ENCODE peak calls at places on chromosomes 3 and 15, in seven cellular contexts. X is IMR-90, E is neuronal stem cell, O is trophoblast cell, G is H1, Y is mesendoderm, Z is mesenchymal stem cell. N is an unnamed sample.

GRCh38 chr15:101542306-101543025 is 53.0 kb upstream of the PCSK6 start:
- DNase-seq in X (no peak), E (no peak), O (no peak), G (no peak), Y (no peak), Z (no peak), N (peak)

GRCh38 chr15:31402511-31403056 is 75.9 kb downstream of the KLF13 start:
- DNase-seq in X (peak), E (no peak), O (no peak), G (no peak), Y (no peak), Z (no peak), N (no peak)

GRCh38 chr3:18098960-18099587 is 326.1 kb downstream of the SATB1 start:
- DNase-seq in X (peak), E (no peak), O (no peak), G (no peak), Y (peak), Z (peak), N (peak)

GRCh38 chr3:185103359-185104127 is 49.3 kb downstream of the C3orf70 start:
- DNase-seq in X (no peak), E (no peak), O (peak), G (no peak), Y (no peak), Z (no peak), N (no peak)

GRCh38 chr15:29920515-29920914 is 98.2 kb upstream of the TJP1 start:
- DNase-seq in X (peak), E (no peak), O (peak), G (no peak), Y (peak), Z (no peak), N (no peak)

GRCh38 chr3:58093573-58094195 is 85.5 kb downstream of the FLNB start:
- DNase-seq in X (peak), E (no peak), O (peak), G (no peak), Y (peak), Z (peak), N (no peak)

GRCh38 chr3:41581700-41582099 is 380.2 kb downstream of the ULK4 start:
- DNase-seq in X (no peak), E (no peak), O (no peak), G (no peak), Y (no peak), Z (no peak), N (no peak)

GRCh38 chr3:161284989-161285388 is 63.9 kb downstream of the NMD3 start:
- DNase-seq in X (peak), E (no peak), O (no peak), G (no peak), Y (no peak), Z (no peak), N (no peak)

GRCh38 chr3:129627350-129628168 is 21.1 kb upstream of the PLXND1 start:
- DNase-seq in X (peak), E (peak), O (peak), G (peak), Y (peak), Z (peak), N (peak)

GRCh38 chr3:137803215-137803614 is 39.1 kb downstream of the SOX14 start:
- DNase-seq in X (no peak), E (no peak), O (no peak), G (no peak), Y (no peak), Z (no peak), N (no peak)

GRCh38 chr15:50353251-50353998 is 1.6 kb downstream of the GABPB1 start:
- DNase-seq in X (peak), E (no peak), O (peak), G (no peak), Y (no peak), Z (peak), N (no peak)

GRCh38 chr3:34351857-34352545 is 553.6 kb downstream of the PDCD6IP start:
- DNase-seq in X (no peak), E (no peak), O (no peak), G (no peak), Y (peak), Z (no peak), N (no peak)

GRCh38 chr3:64773150-64773549 is 85.3 kb upstream of the ADAMTS9 start:
- DNase-seq in X (no peak), E (no peak), O (no peak), G (no peak), Y (no peak), Z (peak), N (no peak)

GRCh38 chr15:60083318-60083717 is 79.2 kb downstream of the FOXB1 start:
- DNase-seq in X (peak), E (no peak), O (no peak), G (no peak), Y (no peak), Z (no peak), N (no peak)

GRCh38 chr3:122000936-122001605 is 21.0 kb downstream of the ILDR1 start:
- DNase-seq in X (no peak), E (no peak), O (no peak), G (no peak), Y (peak), Z (no peak), N (peak)

GRCh38 chr3:12471228-12471627 is 13.1 kb upstream of the TSEN2 start:
- DNase-seq in X (no peak), E (no peak), O (no peak), G (no peak), Y (no peak), Z (no peak), N (no peak)

GRCh38 chr3:81910244-81910852 is 148.9 kb upstream of the GBE1 start:
- DNase-seq in X (peak), E (peak), O (no peak), G (no peak), Y (peak), Z (peak), N (no peak)

GRCh38 chr3:197010556-197011351 is 18.9 kb downstream of the MELTF start:
- DNase-seq in X (no peak), E (no peak), O (no peak), G (no peak), Y (no peak), Z (no peak), N (no peak)

GRCh38 chr3:181384970-181385369 is 326.8 kb upstream of the SOX2 start:
- DNase-seq in X (no peak), E (no peak), O (no peak), G (no peak), Y (peak), Z (no peak), N (no peak)

GRCh38 chr3:47394867-47395266 is 14.0 kb downstream of the PTPN23 start:
- DNase-seq in X (peak), E (no peak), O (no peak), G (no peak), Y (no peak), Z (peak), N (no peak)

GRCh38 chr3:44996556-44996969 is 20.5 kb downstream of the EXOSC7 start:
- DNase-seq in X (no peak), E (no peak), O (no peak), G (no peak), Y (no peak), Z (peak), N (no peak)

GRCh38 chr15:65916664-65917406 is 47.5 kb downstream of the RAB11A start:
- DNase-seq in X (peak), E (peak), O (peak), G (peak), Y (peak), Z (peak), N (peak)

GRCh38 chr3:194573680-194574437 is 59.4 kb downstream of the TMEM44 start:
- DNase-seq in X (peak), E (no peak), O (peak), G (peak), Y (peak), Z (peak), N (peak)

GRCh38 chr15:41561104-41561776 is 2.2 kb downstream of the TYRO3 start:
- DNase-seq in X (no peak), E (no peak), O (no peak), G (no peak), Y (no peak), Z (no peak), N (no peak)

GRCh38 chr15:66619152-66619903 is 53.5 kb upstream of the LCTL start:
- DNase-seq in X (peak), E (peak), O (peak), G (peak), Y (peak), Z (peak), N (peak)

GRCh38 chr3:78430741-78431140 is 1337.1 kb downstream of the ROBO1 start:
- DNase-seq in X (no peak), E (no peak), O (no peak), G (no peak), Y (no peak), Z (no peak), N (no peak)

GRCh38 chr3:148158210-148158609 is 539.5 kb upstream of the AGTR1 start:
- DNase-seq in X (peak), E (no peak), O (no peak), G (no peak), Y (no peak), Z (peak), N (no peak)

GRCh38 chr3:73680696-73681095 is 56.0 kb upstream of the PDZRN3 start:
- DNase-seq in X (no peak), E (no peak), O (no peak), G (no peak), Y (no peak), Z (no peak), N (no peak)
- H2BK5ac ChIP-seq in X (no peak), E (no peak), O (no peak), G (no peak), Y (no peak), Z (no peak), N (no peak)

GRCh38 chr15:35937380-35937779 is 391.4 kb upstream of the DPH6 start:
- DNase-seq in X (no peak), E (no peak), O (no peak), G (no peak), Y (no peak), Z (no peak), N (no peak)
- H2BK5ac ChIP-seq in X (no peak), E (no peak), O (no peak), G (no peak), Y (no peak), Z (no peak), N (no peak)

GRCh38 chr3:191743283-191743682 is 282.3 kb downstream of the PYDC2 start:
- DNase-seq in X (no peak), E (no peak), O (no peak), G (no peak), Y (no peak), Z (no peak), N (no peak)

GRCh38 chr3:191737742-191738141 is 276.8 kb downstream of the PYDC2 start:
- DNase-seq in X (no peak), E (no peak), O (no peak), G (no peak), Y (no peak), Z (no peak), N (no peak)

DNA sequence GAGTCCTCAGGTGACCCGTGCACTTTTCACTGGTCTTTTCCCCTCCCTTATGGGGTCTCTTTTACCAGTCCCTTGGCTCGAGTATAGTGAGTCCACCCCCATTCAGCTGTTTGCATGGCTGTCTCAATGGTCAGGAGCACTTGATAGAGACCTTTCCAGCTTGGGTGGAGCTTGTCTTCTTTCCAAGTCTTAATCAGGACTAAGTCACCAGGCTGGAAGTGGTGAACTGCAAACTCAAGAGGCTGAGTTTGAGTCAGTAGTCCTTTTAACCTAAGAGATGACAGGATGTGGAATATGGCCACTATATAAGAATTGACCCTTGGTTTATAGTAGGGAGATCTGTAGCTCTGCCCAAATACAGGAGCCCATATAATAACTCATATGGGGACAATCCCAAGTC is 279.7 kb downstream of the PYDC2 start:
- DNase-seq in X (no peak), E (no peak), O (no peak), G (no peak), Y (no peak), Z (no peak), N (no peak)
- H2BK5ac ChIP-seq in X (no peak), E (no peak), O (no peak), G (no peak), Y (no peak), Z (no peak), N (no peak)

DNA sequence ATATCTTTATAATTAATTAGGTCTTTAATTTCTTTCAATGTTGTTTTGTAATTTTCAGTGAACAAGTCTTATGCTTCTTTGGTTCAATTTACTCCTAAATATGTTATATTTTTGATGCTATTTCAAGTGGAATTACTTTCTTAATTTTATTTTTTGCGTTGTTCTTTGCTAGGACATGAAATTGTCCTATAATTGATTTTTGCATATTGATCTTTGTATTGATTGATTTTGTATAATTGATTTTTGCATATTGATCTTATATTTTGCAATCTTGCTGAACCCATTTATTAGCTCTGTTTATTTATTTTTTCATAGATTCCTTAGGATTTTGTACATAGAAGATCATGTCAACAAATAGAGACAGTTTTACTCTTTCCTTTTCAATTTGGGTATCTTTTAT is 37.0 kb upstream of the CCDC50 start:
- DNase-seq in X (no peak), E (no peak), O (no peak), G (no peak), Y (no peak), Z (no peak), N (no peak)
- H2BK5ac ChIP-seq in X (no peak), E (no peak), O (no peak), G (no peak), Y (no peak), Z (no peak), N (no peak)

GRCh38 chr3:73352841-73353493 is 271.8 kb downstream of the PDZRN3 start:
- DNase-seq in X (no peak), E (no peak), O (no peak), G (no peak), Y (no peak), Z (no peak), N (no peak)
- H2BK5ac ChIP-seq in X (no peak), E (no peak), O (no peak), G (no peak), Y (no peak), Z (no peak), N (no peak)

GRCh38 chr15:34717729-34718128 is 37.1 kb downstream of the GJD2 start:
- DNase-seq in X (peak), E (no peak), O (no peak), G (no peak), Y (no peak), Z (no peak), N (no peak)

GRCh38 chr15:34721802-34722795 is 32.7 kb downstream of the GJD2 start:
- DNase-seq in X (peak), E (peak), O (peak), G (peak), Y (peak), Z (peak), N (peak)

GRCh38 chr15:34721157-34721801 is 33.5 kb downstream of the GJD2 start:
- DNase-seq in X (no peak), E (no peak), O (no peak), G (no peak), Y (no peak), Z (no peak), N (no peak)

GRCh38 chr15:34719883-34720148 is 35.0 kb downstream of the GJD2 start:
- DNase-seq in X (no peak), E (no peak), O (no peak), G (no peak), Y (no peak), Z (no peak), N (no peak)

GRCh38 chr15:34719051-34719882 is 35.5 kb downstream of the GJD2 start:
- DNase-seq in X (no peak), E (no peak), O (no peak), G (no peak), Y (no peak), Z (no peak), N (no peak)
- H2BK5ac ChIP-seq in X (no peak), E (no peak), O (peak), G (no peak), Y (no peak), Z (no peak), N (no peak)